ENCODE peak calls at places on chromosomes 11 and 22, in four cellular contexts. V, X, E and W are unnamed samples.

GRCh38 chr22:27718186-27719032 is 83.1 kb downstream of the MN1 start:
- DNase-seq in E (peak), X (peak), V (peak), W (no peak)

GRCh38 chr11:129695543-129696308 is 119.9 kb upstream of the TMEM45B start:
- DNase-seq in V (peak), X (peak), E (peak), W (peak)

GRCh38 chr11:80698646-80699045 is 1257.8 kb upstream of the TENM4 start:
- DNase-seq in E (no peak), X (no peak), V (no peak), W (no peak)

GRCh38 chr22:47591709-47592108 is 829.3 kb downstream of the TBC1D22A start:
- DNase-seq in X (no peak), V (peak), E (no peak), W (peak)

GRCh38 chr11:78426845-78427244 is 9.2 kb upstream of the GAB2 start:
- DNase-seq in V (no peak), X (no peak), E (no peak), W (no peak)

GRCh38 chr11:126411971-126412381 is 56.5 kb downstream of the ST3GAL4 start:
- DNase-seq in X (peak), V (no peak), E (no peak), W (no peak)

GRCh38 chr11:57491371-57492061 is 24.0 kb downstream of the SLC43A1 start:
- DNase-seq in V (no peak), X (peak), E (peak), W (no peak)

GRCh38 chr22:38153821-38154562 is 27.6 kb downstream of the PLA2G6 start:
- DNase-seq in X (no peak), V (no peak), E (no peak), W (no peak)

GRCh38 chr11:39932996-39933395 is 1526.5 kb downstream of the LRRC4C start:
- DNase-seq in E (no peak), V (no peak), X (no peak), W (no peak)

GRCh38 chr22:35887296-35887875 is 141.2 kb downstream of the RBFOX2 start:
- DNase-seq in V (no peak), X (no peak), E (no peak), W (no peak)

GRCh38 chr11:67584881-67585873 is 1.6 kb downstream of the GSTP1 start:
- DNase-seq in E (no peak), V (peak), X (no peak), W (no peak)

GRCh38 chr11:7524831-7525230 is 11.0 kb downstream of the PPFIBP2 start:
- DNase-seq in X (no peak), E (no peak), V (no peak), W (no peak)

GRCh38 chr11:64799925-64800632 is 2.9 kb downstream of the MAP4K2 start:
- DNase-seq in V (no peak), X (no peak), E (no peak), W (no peak)

GRCh38 chr11:101441747-101442146 is 142.1 kb downstream of the TRPC6 start:
- DNase-seq in E (peak), X (peak), V (no peak), W (no peak)

GRCh38 chr22:25475554-25476022 is 88.9 kb upstream of the GRK3 start:
- DNase-seq in X (no peak), E (peak), V (no peak), W (no peak)

GRCh38 chr11:63427971-63428508 is 58.5 kb downstream of the SLC22A9 start:
- DNase-seq in X (no peak), V (no peak), E (no peak), W (no peak)
- TF ChIP-seq CTCF in X (no peak), V (no peak), E (no peak), W (peak)

GRCh38 chr22:46036558-46037408 is 59.8 kb upstream of the WNT7B start:
- DNase-seq in V (peak), X (no peak), E (peak), W (no peak)
- TF ChIP-seq CTCF in V (no peak), X (peak), E (peak), W (no peak)

GRCh38 chr11:46534713-46535112 is 59.1 kb downstream of the AMBRA1 start:
- DNase-seq in E (no peak), V (no peak), X (no peak), W (no peak)

GRCh38 chr11:46535688-46536087 is 58.1 kb downstream of the AMBRA1 start:
- DNase-seq in V (no peak), X (no peak), E (no peak), W (no peak)

GRCh38 chr11:46537851-46538295 is 56.0 kb downstream of the AMBRA1 start:
- DNase-seq in V (peak), X (peak), E (peak), W (no peak)

GRCh38 chr11:46533396-46534110 is 60.3 kb downstream of the AMBRA1 start:
- DNase-seq in E (no peak), X (no peak), V (no peak), W (no peak)

GRCh38 chr11:46537121-46537520 is 56.7 kb downstream of the AMBRA1 start:
- DNase-seq in E (no peak), X (no peak), V (no peak), W (no peak)
- TF ChIP-seq CTCF in E (peak), X (no peak), V (no peak), W (no peak)

GRCh38 chr11:97610000-97610399 is 1220.2 kb downstream of the JRKL start:
- DNase-seq in E (no peak), X (no peak), V (no peak), W (no peak)
- TF ChIP-seq CTCF in E (no peak), X (no peak), V (no peak), W (no peak)

GRCh38 chr22:19663286-19663815 is 51.0 kb upstream of the SEPTIN5 start:
- DNase-seq in V (peak), X (peak), E (peak), W (peak)
- TF ChIP-seq CTCF in V (no peak), X (no peak), E (no peak), W (no peak)